ENCODE peak calls at places on chromosome 20, in ten cellular contexts. J is fibroblast of lung; A is CD4-positive, alpha-beta memory T cell; G is astrocyte; S is CD8-positive, alpha-beta memory T cell; V is GM06990; O is transverse colon; K is AG04450; C is A549; F is lung. U is an unnamed sample.

GRCh38 chr20:51542033-51542893 is at the start of gene NFATC2:
- DNase-seq in F (peak), J (no peak), V (peak), S (peak), K (no peak), G (no peak), C (no peak), O (peak), A (peak), U (no peak)

GRCh38 chr20:19314619-19315018 is 102.2 kb downstream of the SLC24A3 start:
- DNase-seq in F (no peak), J (no peak), O (no peak), S (no peak), K (no peak), C (no peak), V (no peak), A (no peak), G (no peak), U (no peak)

GRCh38 chr20:36971103-36971502 is 19.6 kb upstream of the SAMHD1 start:
- DNase-seq in S (no peak), C (no peak), K (no peak), G (no peak), O (no peak), J (no peak), F (no peak), A (no peak), V (no peak), U (no peak)

GRCh38 chr20:63099426-63100267 is 92.9 kb upstream of the BHLHE23 start:
- DNase-seq in C (peak), K (no peak), A (no peak), O (peak), S (peak), G (no peak), V (no peak), F (no peak), J (no peak), U (no peak)

GRCh38 chr20:47241345-47241781 is 115.1 kb downstream of the ZMYND8 start:
- DNase-seq in J (peak), S (no peak), V (no peak), G (peak), O (peak), C (no peak), F (no peak), A (no peak), K (peak), U (no peak)

GRCh38 chr20:12977634-12978394 is 31.0 kb upstream of the SPTLC3 start:
- DNase-seq in K (no peak), J (no peak), O (no peak), C (no peak), S (no peak), V (no peak), G (no peak), A (no peak), F (no peak), U (no peak)

GRCh38 chr20:58135441-58136170 is 92.8 kb downstream of the ANKRD60 start:
- DNase-seq in C (no peak), O (no peak), V (no peak), G (no peak), J (peak), F (no peak), K (no peak), S (no peak), A (no peak), U (no peak)

GRCh38 chr20:37342231-37343177 is 3.4 kb upstream of the SRC start:
- DNase-seq in S (no peak), K (no peak), V (no peak), C (peak), J (no peak), G (no peak), O (no peak), A (no peak), F (no peak), U (no peak)

GRCh38 chr20:50724112-50724724 is 7.2 kb upstream of the PARD6B start:
- DNase-seq in G (no peak), F (no peak), K (no peak), V (no peak), A (no peak), O (no peak), C (no peak), S (no peak), J (no peak), U (no peak)

GRCh38 chr20:62039738-62040137 is 25.9 kb downstream of the TAF4 start:
- DNase-seq in K (no peak), O (no peak), J (peak), V (no peak), F (no peak), C (no peak), G (peak), S (no peak), A (no peak), U (no peak)
- H3K4me3 ChIP-seq in K (no peak), O (no peak), J (no peak), V (no peak), F (no peak), C (no peak), G (no peak), S (no peak), A (no peak), U (no peak)

GRCh38 chr20:24362080-24362479 is 107.3 kb upstream of the SYNDIG1 start:
- DNase-seq in C (no peak), V (no peak), A (no peak), O (no peak), F (no peak), K (no peak), S (no peak), G (no peak), J (no peak), U (no peak)
- H3K4me3 ChIP-seq in C (no peak), V (no peak), A (no peak), O (no peak), F (no peak), K (no peak), S (no peak), G (no peak), J (no peak), U (no peak)

GRCh38 chr20:49281913-49282467 is 4.1 kb upstream of the ZNFX1 start:
- DNase-seq in K (no peak), S (no peak), V (no peak), G (no peak), J (no peak), A (no peak), C (no peak), O (no peak), F (no peak), U (no peak)
- H3K4me3 ChIP-seq in K (peak), S (peak), V (peak), G (peak), J (peak), A (peak), C (peak), O (no peak), F (no peak), U (no peak)

GRCh38 chr20:52681288-52681687 is 290.9 kb upstream of the TSHZ2 start:
- DNase-seq in K (no peak), O (no peak), F (no peak), S (no peak), A (no peak), J (no peak), C (no peak), V (no peak), G (no peak), U (no peak)

GRCh38 chr20:52676282-52676995 is 295.7 kb upstream of the TSHZ2 start:
- DNase-seq in O (no peak), S (no peak), C (no peak), J (no peak), A (no peak), F (no peak), G (no peak), K (no peak), V (no peak), U (no peak)

GRCh38 chr20:52675414-52675813 is 296.7 kb upstream of the TSHZ2 start:
- DNase-seq in G (no peak), F (no peak), J (no peak), O (no peak), C (no peak), K (no peak), A (no peak), V (no peak), S (no peak), U (no peak)
- H3K4me3 ChIP-seq in G (no peak), F (no peak), J (no peak), O (no peak), C (no peak), K (no peak), A (no peak), V (no peak), S (no peak), U (no peak)

GRCh38 chr20:4613718-4614620 is 107.7 kb upstream of the PRND start:
- DNase-seq in F (no peak), A (peak), O (peak), S (peak), J (peak), G (peak), C (peak), K (no peak), V (peak), U (peak)

GRCh38 chr20:4617484-4617883 is 104.2 kb upstream of the PRND start:
- DNase-seq in F (no peak), S (no peak), G (no peak), C (no peak), O (no peak), K (no peak), V (no peak), A (no peak), J (no peak), U (no peak)

GRCh38 chr20:4613184-4613583 is 108.5 kb upstream of the PRND start:
- DNase-seq in V (no peak), C (no peak), K (no peak), S (no peak), A (no peak), F (no peak), G (peak), O (no peak), J (peak), U (no peak)

DNA sequence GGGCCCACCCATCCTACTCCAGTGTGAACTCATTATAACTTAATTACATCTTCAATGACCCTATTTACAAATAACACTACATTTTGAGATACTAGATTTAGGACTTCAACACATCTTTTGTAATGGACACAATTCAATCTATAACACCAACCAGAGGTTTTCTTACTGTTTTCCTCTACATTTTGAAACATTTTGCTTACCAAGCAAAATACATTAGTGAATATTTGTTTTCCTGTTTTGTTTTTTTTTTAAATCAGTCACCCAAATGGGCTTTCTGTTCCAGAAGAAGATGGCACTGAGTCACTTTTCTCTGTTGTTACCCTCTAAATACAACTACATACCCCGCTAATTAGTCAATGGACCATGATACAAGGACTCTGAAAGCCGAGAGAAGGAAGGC is 104.7 kb upstream of the PRND start:
- DNase-seq in C (no peak), O (no peak), G (no peak), A (no peak), K (no peak), V (no peak), J (no peak), F (no peak), S (no peak), U (no peak)
- H3K4me3 ChIP-seq in C (no peak), O (no peak), G (no peak), A (no peak), K (no peak), V (no peak), J (no peak), F (no peak), S (no peak), U (no peak)